ENCODE peak calls at places on chromosomes 4 and X, in nine cellular contexts. T is endothelial cell, B is mucosa of gallbladder, V is choroid plexus epithelial cell, R is prostate gland, E is A549, Y is type B pancreatic cell, K is pancreas, U is NCI-H1694. J is an unnamed sample.
A peak's percentile ranks its signal among the peaks of the same experiment; 100 is the strongest.

GRCh38 chr4:105060628-105061027 is 86.0 kb upstream of the TET2 start:
- DNase-seq in T (no peak), B (no peak), V (peak; percentile 0), R (no peak), E (no peak), Y (no peak), K (no peak), U (no peak), J (no peak)

GRCh38 chrX:151825927-151826471 is 86.7 kb upstream of the MAGEA4 start:
- DNase-seq in T (no peak), B (no peak), V (peak; percentile 91), R (no peak), E (peak; percentile 77), Y (no peak), K (no peak), U (no peak), J (no peak)

GRCh38 chr4:36772154-36772516 is 472.4 kb upstream of the NWD2 start:
- DNase-seq in T (no peak), B (no peak), V (no peak), R (no peak), E (no peak), Y (no peak), K (no peak), U (no peak), J (no peak)

GRCh38 chrX:118047446-118048186 is 69.0 kb downstream of the KLHL13 start:
- DNase-seq in T (no peak), B (no peak), V (no peak), R (no peak), E (no peak), Y (no peak), K (no peak), U (no peak), J (no peak)

GRCh38 chrX:119688856-119689455 is 4.0 kb downstream of the SEPTIN6 start:
- DNase-seq in T (no peak), B (no peak), V (no peak), R (no peak), E (no peak), Y (no peak), K (no peak), U (no peak), J (no peak)

GRCh38 chr4:8835521-8836365 is 35.9 kb downstream of the HMX1 start:
- DNase-seq in T (no peak), B (no peak), V (no peak), R (no peak), E (no peak), Y (peak; percentile 47), K (peak; percentile 43), U (no peak), J (no peak)

GRCh38 chr4:40283968-40284367 is 51.2 kb upstream of the CHRNA9 start:
- DNase-seq in T (no peak), B (no peak), V (no peak), R (no peak), E (peak; percentile 70), Y (no peak), K (no peak), U (no peak), J (no peak)

GRCh38 chr4:74793757-74794340 is 474 bp downstream of the BTC start:
- DNase-seq in T (peak; percentile 65), B (peak; percentile 68), V (peak; percentile 22), R (peak; percentile 62), E (peak; percentile 66), Y (peak; percentile 71), K (peak; percentile 88), U (no peak), J (peak; percentile 49)

GRCh38 chr4:5892321-5893012 is 419 bp downstream of the CRMP1 start:
- DNase-seq in T (no peak), B (no peak), V (no peak), R (no peak), E (no peak), Y (no peak), K (no peak), U (no peak), J (no peak)

J was measured in NT2/D1.